ENCODE peak calls at places on chromosome 2, in five cellular contexts. O is HepG2, W is NT2/D1, G is H1, B is GM12878. V is an unnamed sample.

GRCh38 chr2:43569921-43570320 is 25.9 kb downstream of the THADA start:
- DNase-seq in O (no peak), B (peak; percentile 57), G (no peak), W (no peak), V (no peak)

GRCh38 chr2:135091681-135092080 is 39.6 kb downstream of the RAB3GAP1 start:
- DNase-seq in G (no peak), O (peak; percentile 91), W (no peak), B (no peak), V (no peak)

GRCh38 chr2:226873051-226873620 is 37.3 kb downstream of the RHBDD1 start:
- DNase-seq in W (no peak), B (no peak), O (no peak), G (no peak), V (no peak)

GRCh38 chr2:20300656-20301055 is 50.0 kb downstream of the PUM2 start:
- DNase-seq in B (no peak), W (no peak), O (no peak), G (no peak), V (no peak)

GRCh38 chr2:218271487-218271797 is 1.1 kb downstream of the PNKD start:
- DNase-seq in G (no peak), O (no peak), B (no peak), W (no peak), V (no peak)

GRCh38 chr2:144595279-144595678 is 75.4 kb upstream of the ZEB2 start:
- DNase-seq in O (no peak), G (no peak), B (no peak), W (no peak), V (no peak)

GRCh38 chr2:233912799-233913423 is 4.3 kb upstream of the TRPM8 start:
- DNase-seq in G (peak; percentile 86), O (peak; percentile 41), W (peak; percentile 57), B (no peak), V (peak; percentile 33)

GRCh38 chr2:29010946-29011649 is 30.0 kb downstream of the TOGARAM2 start:
- DNase-seq in W (no peak), G (no peak), O (no peak), B (no peak), V (no peak)

GRCh38 chr2:72579595-72580180 is 246.1 kb downstream of the EXOC6B start:
- DNase-seq in G (no peak), W (peak; percentile 13), B (no peak), O (peak; percentile 70), V (peak; percentile 33)

GRCh38 chr2:108271691-108272253 is 16.9 kb upstream of the SULT1C2 start:
- DNase-seq in G (no peak), W (no peak), O (peak; percentile 81), B (no peak), V (no peak)

GRCh38 chr2:108165750-108166149 is 74.0 kb upstream of the SULT1C3 start:
- DNase-seq in G (no peak), W (no peak), O (no peak), B (no peak), V (no peak)

DNA sequence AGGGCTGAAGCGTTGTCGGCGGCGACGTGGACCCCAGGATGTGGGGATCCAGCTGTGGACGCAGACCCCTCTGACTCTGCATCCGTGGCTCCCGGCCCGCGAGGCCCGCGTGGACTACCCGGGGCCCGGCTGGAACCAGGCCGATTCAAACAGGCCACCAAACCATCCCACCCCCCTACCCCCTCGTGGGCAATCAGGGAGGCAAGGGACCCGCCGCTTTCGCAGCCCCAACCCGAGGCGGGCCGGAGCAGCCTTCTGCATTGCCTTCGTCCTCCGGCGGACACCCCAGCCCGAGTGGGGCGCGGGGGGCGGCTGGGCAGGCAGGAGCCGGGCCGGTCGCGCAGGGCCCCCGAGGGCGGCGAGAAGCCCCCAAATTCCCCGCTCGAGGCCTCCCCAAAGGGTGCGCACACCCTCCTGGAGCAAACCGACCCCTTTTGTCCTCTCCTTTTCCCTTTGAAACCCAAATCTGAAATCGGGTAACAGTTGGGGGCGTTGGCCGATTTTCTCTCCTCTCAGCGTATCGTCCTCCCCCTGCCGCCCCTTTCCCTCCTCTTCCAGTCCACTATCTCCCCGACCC is 7.3 kb downstream of the SP9 start:
- DNase-seq in O (no peak), G (peak; percentile 63), W (no peak), B (no peak), V (no peak)
- TF ChIP-seq SUZ12 in O (no peak), G (peak; percentile 69), W (peak; percentile 90), B (no peak), V (no peak)

GRCh38 chr2:36773947-36774346 is 77.4 kb downstream of the VIT start:
- DNase-seq in B (no peak), O (no peak), W (no peak), G (no peak), V (no peak)
- TF ChIP-seq SUZ12 in B (no peak), O (no peak), W (no peak), G (no peak), V (no peak)

GRCh38 chr2:101255501-101255900 is 2.8 kb downstream of the CNOT11 start:
- DNase-seq in O (no peak), B (no peak), G (no peak), W (no peak), V (no peak)

GRCh38 chr2:101253713-101254085 is 1.0 kb downstream of the CNOT11 start:
- DNase-seq in O (no peak), G (no peak), B (no peak), W (no peak), V (no peak)

GRCh38 chr2:101251844-101252407 is 760 bp upstream of the CNOT11 start:
- DNase-seq in O (peak; percentile 77), W (peak; percentile 57), B (no peak), G (peak; percentile 52), V (peak; percentile 37)

GRCh38 chr2:101252408-101253012 is at the start of gene CNOT11:
- DNase-seq in B (peak; percentile 93), O (peak; percentile 98), G (peak; percentile 97), W (peak; percentile 98), V (peak; percentile 97)

GRCh38 chr2:101253013-101253712 is 477 bp downstream of the CNOT11 start:
- DNase-seq in O (no peak), G (no peak), B (no peak), W (peak; percentile 39), V (peak; percentile 55)
- TF ChIP-seq SUZ12 in O (no peak), G (no peak), B (no peak), W (no peak), V (no peak)

GRCh38 chr2:122516775-122517174 is 761.3 kb downstream of the TSN start:
- DNase-seq in G (no peak), O (no peak), W (peak; percentile 32), B (no peak), V (no peak)
- TF ChIP-seq SUZ12 in G (no peak), O (no peak), W (no peak), B (no peak), V (no peak)

GRCh38 chr2:241422350-241422749 is 66.3 kb downstream of the FARP2 start:
- DNase-seq in W (no peak), B (no peak), G (no peak), O (no peak), V (no peak)
- TF ChIP-seq SUZ12 in W (no peak), B (no peak), G (no peak), O (no peak), V (no peak)

DNA sequence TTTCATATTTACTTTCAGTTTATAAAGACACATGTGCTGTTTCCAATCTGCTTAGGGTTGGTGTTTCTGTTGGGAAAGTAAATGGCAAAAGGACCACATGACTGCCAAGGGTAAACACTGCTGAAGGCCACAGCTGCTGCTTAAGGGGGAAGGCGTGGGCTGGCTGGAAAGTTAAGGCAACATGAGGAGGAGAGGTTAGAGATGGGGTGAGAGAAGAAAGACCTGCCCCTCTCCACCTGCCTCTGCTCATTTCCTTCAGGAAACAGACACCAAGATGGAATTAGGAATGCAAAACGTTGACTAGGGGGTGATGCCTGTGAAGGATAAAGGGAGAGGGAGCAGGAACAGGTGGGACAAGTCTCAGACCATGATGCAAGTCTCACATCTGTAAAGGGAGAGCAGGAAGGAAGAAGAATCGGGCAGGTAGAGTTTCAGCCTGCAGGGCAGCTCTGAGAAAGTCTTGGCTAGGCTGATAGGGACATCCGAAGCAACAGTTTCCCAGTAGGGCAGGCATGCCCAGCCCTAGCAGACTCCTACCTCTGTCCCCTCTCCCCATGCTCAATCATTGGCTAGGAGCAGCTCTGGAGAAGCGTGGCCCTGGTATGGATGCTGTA is 86.0 kb downstream of the CDC42EP3 start:
- DNase-seq in G (no peak), O (no peak), B (no peak), W (no peak), V (no peak)
- TF ChIP-seq SUZ12 in G (no peak), O (no peak), B (no peak), W (no peak), V (no peak)

GRCh38 chr2:97911210-97911921 is 84.4 kb downstream of the TMEM131 start:
- DNase-seq in O (no peak), G (no peak), B (peak; percentile 84), W (no peak), V (no peak)
- TF ChIP-seq SUZ12 in O (no peak), G (no peak), B (no peak), W (no peak), V (no peak)

DNA sequence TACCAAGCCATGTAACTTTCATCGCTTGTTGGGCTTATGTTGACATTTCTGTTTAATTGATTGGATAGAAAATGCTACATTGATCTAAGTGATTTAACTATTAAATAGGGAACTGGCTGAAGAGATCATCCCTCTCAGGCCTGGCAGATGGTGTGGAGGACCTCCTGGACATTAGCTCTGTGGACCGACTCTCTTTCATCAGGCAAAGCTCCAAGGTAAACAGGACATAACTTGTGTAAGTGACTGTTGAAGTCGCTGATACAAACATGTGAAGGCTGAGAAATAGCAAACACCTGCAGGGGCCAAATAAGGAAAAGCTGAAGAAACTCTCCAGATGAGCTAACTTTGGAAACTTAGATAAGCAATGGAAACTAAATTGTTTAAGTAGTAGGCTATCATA is 68.8 kb downstream of the UNC80 start:
- DNase-seq in G (no peak), O (no peak), W (no peak), B (no peak), V (no peak)
- TF ChIP-seq SUZ12 in G (no peak), O (no peak), W (no peak), B (no peak), V (no peak)

DNA sequence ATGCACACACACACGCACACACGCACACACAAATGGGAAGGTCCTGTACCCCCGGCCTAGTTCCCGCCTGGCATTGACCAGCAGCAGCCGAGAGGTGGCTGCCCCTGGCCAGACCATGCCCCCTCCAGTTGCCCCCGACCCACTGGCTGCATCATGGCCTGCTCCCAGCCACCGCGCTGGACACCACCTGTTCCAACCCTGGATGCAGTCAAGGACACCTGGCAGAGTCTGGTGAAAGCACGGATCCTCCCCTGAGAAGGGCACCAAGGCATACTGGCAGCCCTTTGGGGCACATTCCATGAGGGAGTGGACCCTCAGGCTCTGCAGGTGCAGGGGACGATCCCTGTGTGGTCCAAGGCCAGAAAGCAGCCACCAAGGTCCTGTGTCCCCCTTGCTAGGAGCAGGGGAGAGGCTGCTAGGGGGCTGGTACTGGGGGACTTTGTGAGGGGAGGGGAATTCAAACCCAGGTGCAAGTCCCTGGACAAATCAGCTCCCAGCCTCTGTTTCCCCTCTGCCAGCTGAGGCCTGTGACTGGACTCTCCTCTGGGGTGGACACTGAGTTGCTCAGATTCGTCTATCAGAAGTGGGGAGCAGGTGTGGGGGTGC is 3.4 kb downstream of the ESPNL start:
- DNase-seq in G (no peak), O (no peak), W (no peak), B (no peak), V (no peak)
- TF ChIP-seq SUZ12 in G (no peak), O (no peak), W (no peak), B (no peak), V (no peak)

GRCh38 chr2:220432645-220433044 is 805.2 kb downstream of the SLC4A3 start:
- DNase-seq in W (no peak), O (no peak), G (no peak), B (peak; percentile 2), V (no peak)

GRCh38 chr2:220437938-220438337 is 810.5 kb downstream of the SLC4A3 start:
- DNase-seq in G (no peak), B (no peak), O (no peak), W (no peak), V (no peak)

GRCh38 chr2:220434365-220434764 is 806.9 kb downstream of the SLC4A3 start:
- DNase-seq in W (no peak), G (no peak), B (no peak), O (no peak), V (no peak)
- TF ChIP-seq SUZ12 in W (no peak), G (no peak), B (no peak), O (no peak), V (no peak)

V was measured in HEK293T.